ENCODE peak calls at places on chromosomes 12 and 14, in four cellular contexts. One of them, this sample, is unnamed.

GRCh38 chr14:93014038-93015023 is 91.4 kb downstream of the CHGA start:
- DNase-seq in GM12878: no peak
- DNase-seq in K562: no peak
- DNase-seq in IMR-90: no peak
- DNase-seq in this sample: no peak

GRCh38 chr12:14260011-14260993 is 105.2 kb upstream of the ATF7IP start:
- DNase-seq in IMR-90: peak; percentile 93
- DNase-seq in GM12878: no peak
- DNase-seq in K562: peak; percentile 59
- DNase-seq in this sample: peak; percentile 43

GRCh38 chr12:99386907-99387306 is 260.6 kb upstream of the GARIN6 start:
- DNase-seq in IMR-90: peak; percentile 8
- DNase-seq in K562: no peak
- DNase-seq in GM12878: no peak
- DNase-seq in this sample: peak; percentile 69

GRCh38 chr14:99838555-99839193 is 45.5 kb downstream of the EML1 start:
- DNase-seq in K562: no peak
- DNase-seq in GM12878: no peak
- DNase-seq in IMR-90: peak; percentile 59
- DNase-seq in this sample: no peak

GRCh38 chr12:84079621-84080020 is 833.0 kb downstream of the SLC6A15 start:
- DNase-seq in GM12878: no peak
- DNase-seq in K562: no peak
- DNase-seq in IMR-90: peak; percentile 13
- DNase-seq in this sample: no peak

GRCh38 chr12:50251619-50252300 is 31.6 kb downstream of the LIMA1 start:
- DNase-seq in IMR-90: peak; percentile 85
- DNase-seq in K562: no peak
- DNase-seq in GM12878: no peak
- DNase-seq in this sample: no peak

GRCh38 chr12:62191747-62192485 is 68.3 kb upstream of the USP15 start:
- DNase-seq in IMR-90: no peak
- DNase-seq in K562: no peak
- DNase-seq in GM12878: no peak
- DNase-seq in this sample: no peak

GRCh38 chr14:68144051-68144681 is 324.6 kb downstream of the RAD51B start:
- DNase-seq in GM12878: no peak
- DNase-seq in K562: no peak
- DNase-seq in IMR-90: peak; percentile 11
- DNase-seq in this sample: no peak

GRCh38 chr14:102751088-102751487 is 26.2 kb upstream of the TRAF3 start:
- DNase-seq in IMR-90: no peak
- DNase-seq in GM12878: no peak
- DNase-seq in K562: no peak
- DNase-seq in this sample: no peak

GRCh38 chr12:65464930-65465329 is 186.4 kb downstream of the MSRB3 start:
- DNase-seq in IMR-90: peak; percentile 96
- DNase-seq in GM12878: no peak
- DNase-seq in K562: no peak
- DNase-seq in this sample: no peak

GRCh38 chr14:69877492-69877891 is 1.7 kb upstream of the SMOC1 start:
- DNase-seq in IMR-90: peak; percentile 74
- DNase-seq in K562: peak; percentile 27
- DNase-seq in GM12878: no peak
- DNase-seq in this sample: no peak

GRCh38 chr12:49777800-49778748 is 36.7 kb downstream of the TMBIM6 start:
- DNase-seq in IMR-90: peak; percentile 16
- DNase-seq in GM12878: no peak
- DNase-seq in K562: peak; percentile 78
- DNase-seq in this sample: peak; percentile 85

GRCh38 chr12:98418357-98419075 is 96.9 kb upstream of the TMPO start:
- DNase-seq in GM12878: no peak
- DNase-seq in IMR-90: peak; percentile 93
- DNase-seq in K562: peak; percentile 40
- DNase-seq in this sample: peak; percentile 55

GRCh38 chr14:85471156-85471555 is 58.8 kb upstream of the FLRT2 start:
- DNase-seq in IMR-90: peak; percentile 57
- DNase-seq in GM12878: no peak
- DNase-seq in K562: no peak
- DNase-seq in this sample: no peak

GRCh38 chr12:117027251-117028086 is 71.7 kb downstream of the TESC start:
- DNase-seq in IMR-90: no peak
- DNase-seq in K562: no peak
- DNase-seq in GM12878: no peak
- DNase-seq in this sample: no peak

DNA sequence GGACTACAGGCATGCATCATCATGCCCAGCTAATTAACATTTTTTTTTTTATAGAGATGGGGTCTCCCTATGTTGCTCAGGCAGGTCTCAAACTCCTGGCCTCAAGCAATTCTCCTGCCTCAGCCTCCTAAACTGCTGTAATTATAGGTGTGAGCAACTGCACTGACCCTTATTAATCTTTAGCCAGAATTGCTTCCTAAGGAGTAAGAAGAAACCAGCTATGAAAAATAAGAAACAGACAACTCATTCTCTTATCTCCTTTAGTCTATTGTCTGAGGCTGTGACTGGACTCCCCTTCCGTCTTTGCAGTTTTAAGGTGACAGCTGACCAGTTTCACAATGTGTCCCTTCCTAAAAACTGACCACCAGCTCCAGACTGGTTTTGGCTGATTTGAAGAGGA is 52.4 kb downstream of the EMP1 start:
- DNase-seq in IMR-90: no peak
- DNase-seq in GM12878: no peak
- DNase-seq in K562: no peak
- DNase-seq in this sample: no peak
- TF ChIP-seq ELK1 in IMR-90: no peak
- TF ChIP-seq ELK1 in GM12878: no peak
- TF ChIP-seq ELK1 in K562: no peak
- TF ChIP-seq ELK1 in this sample: no peak

DNA sequence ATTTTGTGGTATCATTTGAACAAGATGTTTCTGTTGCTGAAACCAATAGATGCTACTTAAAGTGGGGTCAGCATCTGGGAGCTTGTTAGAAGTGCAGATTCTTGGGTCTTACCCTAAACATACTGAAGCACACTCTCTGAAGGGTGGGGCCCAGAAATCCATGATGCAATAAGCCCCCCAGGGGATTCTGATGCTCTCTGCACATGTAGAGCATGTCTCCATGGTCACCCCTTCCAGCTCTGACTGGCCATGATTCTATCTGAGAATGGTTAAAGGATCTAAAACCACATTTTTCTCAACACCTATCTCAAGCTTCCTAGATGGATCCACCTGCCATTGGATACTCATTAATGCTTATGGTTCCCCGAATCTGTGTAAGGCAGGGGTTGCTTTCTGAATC is 20.4 kb downstream of the JDP2 start:
- DNase-seq in K562: no peak
- DNase-seq in IMR-90: no peak
- DNase-seq in GM12878: no peak
- DNase-seq in this sample: no peak
- H3K4me3 ChIP-seq in K562: no peak overlapping the region
- H3K4me3 ChIP-seq in IMR-90: no peak overlapping the region
- H3K4me3 ChIP-seq in GM12878: no peak overlapping the region
- H3K4me3 ChIP-seq in this sample: no peak overlapping the region

DNA sequence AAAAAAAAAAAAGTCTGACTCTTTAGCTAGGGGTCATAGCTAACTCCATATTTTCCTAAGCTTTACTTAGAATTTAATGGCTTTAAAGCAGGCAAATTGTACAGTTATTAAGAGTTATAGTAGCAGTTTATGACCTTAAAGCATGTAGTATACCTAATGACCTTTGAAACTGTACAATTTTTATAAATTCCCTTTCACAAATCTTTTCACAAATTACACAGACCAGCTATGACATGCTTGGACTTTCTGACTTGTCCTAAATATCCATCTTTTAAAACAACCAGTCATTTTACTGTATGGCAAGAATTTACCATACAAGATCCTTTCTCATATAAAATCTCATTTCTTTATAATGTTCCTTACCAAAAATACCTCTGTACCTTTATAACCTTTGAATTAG is 74.8 kb downstream of the C14orf132 start:
- DNase-seq in K562: no peak
- DNase-seq in GM12878: no peak
- DNase-seq in IMR-90: no peak
- DNase-seq in this sample: no peak
- TF ChIP-seq ELK1 in K562: no peak
- TF ChIP-seq ELK1 in GM12878: no peak
- TF ChIP-seq ELK1 in IMR-90: no peak
- TF ChIP-seq ELK1 in this sample: no peak

DNA sequence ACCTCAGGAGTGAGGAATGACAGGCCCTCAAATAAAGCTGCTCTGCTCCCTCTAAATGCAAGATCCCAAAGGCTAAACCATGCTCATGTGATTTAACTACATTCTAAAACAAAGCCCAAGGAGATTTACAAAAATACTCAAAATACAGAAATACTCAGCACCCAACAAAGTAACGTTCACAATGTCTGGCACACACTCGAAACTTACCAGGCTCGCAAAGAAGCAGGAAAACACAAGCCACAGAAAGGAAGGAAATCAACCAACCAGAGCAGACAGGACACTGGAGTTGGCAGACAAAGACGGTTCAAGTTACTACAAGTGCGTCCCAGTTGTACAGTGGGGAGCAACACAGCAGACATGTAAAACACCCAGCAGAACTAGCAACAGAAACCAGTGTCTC is 33.4 kb downstream of the STX2 start:
- DNase-seq in GM12878: no peak
- DNase-seq in IMR-90: no peak
- DNase-seq in K562: no peak
- DNase-seq in this sample: no peak
- H3K4me3 ChIP-seq in GM12878: no peak overlapping the region
- H3K4me3 ChIP-seq in IMR-90: no peak overlapping the region
- H3K4me3 ChIP-seq in K562: no peak overlapping the region
- H3K4me3 ChIP-seq in this sample: no peak overlapping the region

GRCh38 chr14:89215166-89215940 is 201.7 kb downstream of the FOXN3 start:
- DNase-seq in IMR-90: no peak
- DNase-seq in GM12878: no peak
- DNase-seq in K562: no peak
- DNase-seq in this sample: no peak

GRCh38 chr14:89214221-89214965 is 202.6 kb downstream of the FOXN3 start:
- DNase-seq in IMR-90: no peak
- DNase-seq in GM12878: no peak
- DNase-seq in K562: no peak
- DNase-seq in this sample: peak; percentile 49

GRCh38 chr14:89217876-89218275 is 199.2 kb downstream of the FOXN3 start:
- DNase-seq in GM12878: no peak
- DNase-seq in K562: no peak
- DNase-seq in IMR-90: no peak
- DNase-seq in this sample: no peak

GRCh38 chr14:89207925-89208328 is 209.1 kb downstream of the FOXN3 start:
- DNase-seq in IMR-90: no peak
- DNase-seq in K562: peak; percentile 13
- DNase-seq in GM12878: peak; percentile 17
- DNase-seq in this sample: no peak

DNA sequence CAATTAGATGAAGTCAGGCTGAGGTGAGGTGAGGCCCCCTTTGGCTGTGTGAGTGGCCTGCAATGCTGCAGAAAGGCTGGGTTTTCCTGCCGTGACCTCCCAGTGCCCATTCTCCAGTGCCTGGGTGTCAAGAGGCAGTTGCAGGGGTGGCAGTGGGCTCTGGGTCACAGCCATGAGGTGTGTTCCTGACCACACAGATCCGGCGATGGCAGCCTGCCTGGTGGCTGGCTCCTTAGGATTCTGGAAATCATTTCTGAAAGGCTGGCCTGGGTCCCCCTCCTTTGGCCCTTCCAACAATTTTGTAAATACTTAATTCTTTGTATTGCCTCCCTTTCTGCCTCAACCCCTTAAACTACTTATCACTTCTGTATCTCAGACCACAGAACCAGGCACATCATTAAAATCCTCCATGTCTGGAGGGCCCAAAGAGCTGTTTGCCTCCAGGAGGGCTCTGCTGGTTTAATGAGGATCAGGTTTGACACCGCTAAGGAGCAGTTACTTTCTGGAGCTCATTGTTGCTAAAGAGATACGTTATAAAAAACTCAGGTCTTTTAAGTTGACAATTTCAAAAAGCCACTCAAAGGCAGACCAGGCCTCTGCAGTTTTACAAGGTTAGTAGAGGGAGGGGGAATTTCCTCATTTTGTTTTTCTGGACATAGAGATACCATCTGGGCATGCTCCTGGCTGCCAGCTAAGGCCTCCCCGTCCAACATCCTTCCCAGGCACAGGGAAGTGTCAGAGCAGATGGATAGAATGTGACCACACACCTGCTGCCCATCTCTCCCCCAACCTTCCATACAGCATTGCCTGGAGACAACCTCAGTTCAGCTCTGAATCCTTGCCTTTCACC is 204.4 kb downstream of the FOXN3 start:
- DNase-seq in GM12878: no peak
- DNase-seq in IMR-90: no peak
- DNase-seq in K562: no peak
- DNase-seq in this sample: no peak
- TF ChIP-seq ELK1 in GM12878: no peak
- TF ChIP-seq ELK1 in IMR-90: no peak
- TF ChIP-seq ELK1 in K562: no peak
- TF ChIP-seq ELK1 in this sample: no peak

GRCh38 chr14:64737391-64738305 is 33.4 kb downstream of the PLEKHG3 start:
- DNase-seq in IMR-90: no peak
- DNase-seq in K562: no peak
- DNase-seq in GM12878: no peak
- DNase-seq in this sample: no peak
- H3K4me3 ChIP-seq in IMR-90: no peak overlapping the region
- H3K4me3 ChIP-seq in K562: no peak overlapping the region
- H3K4me3 ChIP-seq in GM12878: no peak overlapping the region
- H3K4me3 ChIP-seq in this sample: no peak overlapping the region